ENCODE peak calls at places on chromosomes 1 and 21, in seven cellular contexts. V, W, D, X, M, C and F are unnamed samples.

GRCh38 chr1:5578690-5579089 is 413.5 kb downstream of the NPHP4 start:
- DNase-seq in V (no peak), W (no peak), D (no peak), X (no peak), M (no peak), C (no peak), F (no peak)

GRCh38 chr1:32353886-32354570 is 8.3 kb downstream of the FAM229A start:
- DNase-seq in V (peak; percentile 77), W (no peak), D (peak; percentile 85), X (no peak), M (peak; percentile 88), C (peak; percentile 79), F (no peak)

GRCh38 chr1:9426291-9426711 is 113.0 kb upstream of the SLC25A33 start:
- DNase-seq in V (no peak), W (peak; percentile 36), D (no peak), X (peak; percentile 60), M (no peak), C (no peak), F (no peak)

GRCh38 chr1:60897003-60897402 is 185.4 kb upstream of the NFIA start:
- DNase-seq in V (no peak), W (no peak), D (no peak), X (no peak), M (no peak), C (no peak), F (peak; percentile 15)

GRCh38 chr1:79517425-79518219 is 511.1 kb upstream of the ADGRL4 start:
- DNase-seq in V (no peak), W (no peak), D (no peak), X (no peak), M (no peak), C (no peak), F (no peak)

GRCh38 chr1:196773713-196774112 is 927 bp upstream of the CFHR3 start:
- DNase-seq in V (no peak), W (no peak), D (no peak), X (no peak), M (no peak), C (no peak), F (no peak)

GRCh38 chr1:9127395-9128160 is 1.3 kb downstream of the GPR157 start:
- DNase-seq in V (no peak), W (no peak), D (no peak), X (no peak), M (no peak), C (no peak), F (no peak)

GRCh38 chr1:33640114-33640660 is 167.7 kb downstream of the ZSCAN20 start:
- DNase-seq in V (no peak), W (no peak), D (no peak), X (no peak), M (no peak), C (peak; percentile 36), F (no peak)

GRCh38 chr1:75559141-75559540 is 51.8 kb downstream of the SLC44A5 start:
- DNase-seq in V (no peak), W (no peak), D (no peak), X (no peak), M (no peak), C (no peak), F (no peak)

GRCh38 chr1:209202826-209203439 is 380.6 kb upstream of the CAMK1G start:
- DNase-seq in V (no peak), W (peak; percentile 13), D (peak; percentile 50), X (no peak), M (no peak), C (peak; percentile 60), F (peak; percentile 76)

GRCh38 chr1:220750126-220750525 is 2.0 kb downstream of the MTARC2 start:
- DNase-seq in V (no peak), W (no peak), D (no peak), X (no peak), M (no peak), C (no peak), F (no peak)

GRCh38 chr1:171817511-171818265 is 23.6 kb upstream of the DNM3 start:
- DNase-seq in V (no peak), W (no peak), D (peak; percentile 40), X (no peak), M (no peak), C (peak; percentile 96), F (peak; percentile 94)

GRCh38 chr1:36134805-36135339 is 9.8 kb upstream of the COL8A2 start:
- DNase-seq in V (no peak), W (peak; percentile 41), D (peak; percentile 52), X (no peak), M (peak; percentile 56), C (peak; percentile 66), F (peak; percentile 74)

GRCh38 chr21:26169611-26170470 is 729 bp downstream of the APP start:
- DNase-seq in V (peak; percentile 87), W (peak; percentile 74), D (peak; percentile 76), X (peak; percentile 39), M (peak; percentile 67), C (peak; percentile 80), F (peak; percentile 86)

GRCh38 chr1:88029142-88029541 is 654.9 kb upstream of the PKN2 start:
- DNase-seq in V (no peak), W (no peak), D (no peak), X (no peak), M (no peak), C (peak; percentile 33), F (no peak)

GRCh38 chr1:36008546-36009197 is 75.2 kb upstream of the TEKT2 start:
- DNase-seq in V (no peak), W (no peak), D (peak; percentile 9), X (no peak), M (no peak), C (peak; percentile 9), F (peak; percentile 92)